ENCODE peak calls at places on chromosomes 5 and 9, in eight cellular contexts. R, H, E, G, L, O, X and J are unnamed samples.

GRCh38 chr5:10485142-10485795 is 43.6 kb downstream of the ROPN1L start:
- DNase-seq in R (peak; percentile 82), H (no peak), E (no peak), G (no peak), L (peak; percentile 78), O (peak; percentile 91), X (no peak), J (no peak)

GRCh38 chr9:71986860-71987259 is 73.6 kb downstream of the C9orf57 start:
- DNase-seq in R (no peak), H (no peak), E (no peak), G (no peak), L (no peak), O (no peak), X (no peak), J (no peak)

GRCh38 chr5:151388960-151389359 is 41.6 kb upstream of the SLC36A2 start:
- DNase-seq in R (no peak), H (no peak), E (no peak), G (no peak), L (no peak), O (no peak), X (no peak), J (no peak)

GRCh38 chr5:73186976-73187375 is 14.0 kb downstream of the TMEM174 start:
- DNase-seq in R (no peak), H (no peak), E (no peak), G (no peak), L (no peak), O (no peak), X (no peak), J (no peak)

GRCh38 chr9:87011551-87011950 is 64.2 kb upstream of the GAS1 start:
- DNase-seq in R (no peak), H (no peak), E (no peak), G (no peak), L (no peak), O (no peak), X (no peak), J (no peak)

GRCh38 chr9:5569357-5569756 is 59.0 kb downstream of the PDCD1LG2 start:
- DNase-seq in R (no peak), H (no peak), E (no peak), G (no peak), L (no peak), O (no peak), X (no peak), J (no peak)

GRCh38 chr9:81521892-81522291 is 167.5 kb downstream of the TLE1 start:
- DNase-seq in R (no peak), H (no peak), E (no peak), G (peak; percentile 12), L (no peak), O (no peak), X (no peak), J (no peak)

GRCh38 chr5:32420506-32420905 is 24.0 kb downstream of the ZFR start:
- DNase-seq in R (no peak), H (no peak), E (no peak), G (no peak), L (no peak), O (no peak), X (no peak), J (no peak)

GRCh38 chr5:43014522-43014921 is 25.6 kb downstream of the ANXA2R start:
- DNase-seq in R (no peak), H (no peak), E (no peak), G (no peak), L (no peak), O (no peak), X (no peak), J (no peak)

GRCh38 chr5:110594866-110595265 is 131.6 kb downstream of the TMEM232 start:
- DNase-seq in R (no peak), H (no peak), E (no peak), G (no peak), L (no peak), O (no peak), X (no peak), J (no peak)

GRCh38 chr5:115453391-115454095 is 91.0 kb downstream of the FEM1C start:
- DNase-seq in R (no peak), H (no peak), E (no peak), G (no peak), L (no peak), O (no peak), X (no peak), J (no peak)

GRCh38 chr9:1960696-1961095 is 54.5 kb upstream of the SMARCA2 start:
- DNase-seq in R (no peak), H (no peak), E (no peak), G (no peak), L (no peak), O (no peak), X (no peak), J (no peak)

GRCh38 chr5:167305591-167306213 is 985.7 kb upstream of the WWC1 start:
- DNase-seq in R (no peak), H (no peak), E (no peak), G (no peak), L (no peak), O (no peak), X (no peak), J (no peak)

GRCh38 chr9:80157561-80157983 is 585.8 kb downstream of the TLE4 start:
- DNase-seq in R (no peak), H (no peak), E (no peak), G (no peak), L (no peak), O (peak; percentile 72), X (no peak), J (peak; percentile 55)

GRCh38 chr9:129436751-129437625 is 183.9 kb downstream of the C9orf50 start:
- DNase-seq in R (peak; percentile 48), H (no peak), E (no peak), G (no peak), L (peak; percentile 53), O (no peak), X (peak; percentile 29), J (no peak)

GRCh38 chr5:5289537-5289936 is 132.9 kb upstream of the ICE1 start:
- DNase-seq in R (no peak), H (no peak), E (no peak), G (peak; percentile 28), L (no peak), O (no peak), X (no peak), J (no peak)

GRCh38 chr5:80254767-80255424 is 952 bp downstream of the SERINC5 start:
- DNase-seq in R (peak; percentile 45), H (no peak), E (no peak), G (no peak), L (no peak), O (no peak), X (peak; percentile 39), J (no peak)

GRCh38 chr9:14415947-14416346 is 102.0 kb upstream of the NFIB start:
- DNase-seq in R (no peak), H (peak; percentile 66), E (no peak), G (no peak), L (no peak), O (peak; percentile 62), X (no peak), J (no peak)

GRCh38 chr9:17556255-17556654 is 22.6 kb upstream of the SH3GL2 start:
- DNase-seq in R (no peak), H (no peak), E (no peak), G (no peak), L (no peak), O (no peak), X (no peak), J (no peak)

GRCh38 chr9:38090170-38090569 is 21.1 kb upstream of the SHB start:
- DNase-seq in R (no peak), H (no peak), E (no peak), G (peak; percentile 16), L (no peak), O (no peak), X (no peak), J (no peak)

GRCh38 chr5:125486634-125487033 is 740.2 kb upstream of the ZNF608 start:
- DNase-seq in R (no peak), H (no peak), E (no peak), G (peak; percentile 45), L (no peak), O (peak; percentile 57), X (no peak), J (no peak)

GRCh38 chr5:75335952-75336624 is 932 bp upstream of the HMGCR start:
- DNase-seq in R (peak; percentile 51), H (peak; percentile 81), E (no peak), G (peak; percentile 72), L (peak; percentile 58), O (peak; percentile 72), X (no peak), J (peak; percentile 38)

GRCh38 chr5:107669543-107670027 is 1.2 kb downstream of the EFNA5 start:
- DNase-seq in R (no peak), H (no peak), E (no peak), G (peak; percentile 23), L (no peak), O (no peak), X (no peak), J (no peak)

GRCh38 chr5:16427572-16427971 is 38.0 kb downstream of the ZNF622 start:
- DNase-seq in R (no peak), H (no peak), E (no peak), G (no peak), L (no peak), O (no peak), X (no peak), J (no peak)

GRCh38 chr5:97162045-97162444 is 19.6 kb upstream of the LIX1 start:
- DNase-seq in R (peak; percentile 75), H (peak; percentile 61), E (no peak), G (peak; percentile 4), L (peak; percentile 52), O (peak; percentile 81), X (peak; percentile 40), J (peak; percentile 25)

GRCh38 chr5:140023611-140024191 is 19.4 kb downstream of the NRG2 start:
- DNase-seq in R (no peak), H (no peak), E (no peak), G (no peak), L (no peak), O (no peak), X (no peak), J (no peak)

GRCh38 chr9:36245906-36246305 is 12.3 kb downstream of the GNE start:
- DNase-seq in R (no peak), H (no peak), E (no peak), G (no peak), L (no peak), O (no peak), X (no peak), J (no peak)

GRCh38 chr9:110891760-110892159 is 146.5 kb downstream of the LPAR1 start:
- DNase-seq in R (no peak), H (peak; percentile 27), E (no peak), G (no peak), L (no peak), O (no peak), X (no peak), J (no peak)

GRCh38 chr5:143985832-143986485 is 174.0 kb downstream of the HMHB1 start:
- DNase-seq in R (no peak), H (no peak), E (no peak), G (peak; percentile 78), L (peak; percentile 7), O (no peak), X (no peak), J (peak; percentile 46)

GRCh38 chr5:160692272-160692671 is 159.7 kb downstream of the ATP10B start:
- DNase-seq in R (no peak), H (no peak), E (no peak), G (no peak), L (no peak), O (no peak), X (no peak), J (no peak)

GRCh38 chr9:23537192-23538059 is 288.6 kb downstream of the ELAVL2 start:
- DNase-seq in R (no peak), H (no peak), E (no peak), G (no peak), L (no peak), O (no peak), X (no peak), J (no peak)

GRCh38 chr5:179732918-179733763 is 519 bp downstream of the MAML1 start:
- DNase-seq in R (peak; percentile 54), H (no peak), E (peak; percentile 12), G (no peak), L (peak; percentile 49), O (no peak), X (peak; percentile 43), J (no peak)